ENCODE peak calls at places on chromosomes 5 and 9, in eight cellular contexts. G, K, S, Y, Q, R, V and P are unnamed samples.

GRCh38 chr5:77181596-77182304 is 28.7 kb upstream of the PDE8B start:
- DNase-seq in K (no peak), Y (no peak), S (no peak), Q (no peak), R (no peak), G (peak; percentile 23), V (no peak), P (peak; percentile 74)

GRCh38 chr5:170312666-170313065 is 15.1 kb upstream of the LCP2 start:
- DNase-seq in Q (no peak), S (no peak), G (no peak), R (no peak), Y (peak; percentile 33), V (no peak), K (no peak), P (peak; percentile 78)

GRCh38 chr5:56638768-56639238 is 176.5 kb upstream of the MAP3K1 start:
- DNase-seq in Q (no peak), K (no peak), V (no peak), R (no peak), Y (no peak), G (no peak), S (no peak), P (no peak)

GRCh38 chr9:90808890-90809685 is 7.5 kb downstream of the SYK start:
- DNase-seq in G (peak; percentile 34), V (no peak), R (no peak), Y (no peak), S (no peak), K (no peak), Q (no peak), P (peak; percentile 74)

GRCh38 chr9:3088166-3088702 is 244.3 kb upstream of the PUM3 start:
- DNase-seq in Q (no peak), S (no peak), K (no peak), R (no peak), V (no peak), G (no peak), Y (no peak), P (no peak)

GRCh38 chr9:72485821-72486605 is 35.4 kb upstream of the TMC1 start:
- DNase-seq in R (no peak), Y (peak; percentile 16), Q (no peak), V (no peak), G (peak; percentile 19), K (no peak), S (no peak), P (no peak)

GRCh38 chr9:114156658-114157421 is 1.5 kb downstream of the COL27A1 start:
- DNase-seq in R (no peak), G (peak; percentile 37), S (no peak), Y (peak; percentile 53), K (peak; percentile 90), Q (peak; percentile 75), V (peak; percentile 45), P (peak; percentile 88)

GRCh38 chr9:107488400-107489143 is 997 bp downstream of the KLF4 start:
- DNase-seq in K (peak; percentile 94), V (peak; percentile 56), R (peak; percentile 92), Y (peak; percentile 61), Q (peak; percentile 81), G (peak; percentile 76), S (no peak), P (peak; percentile 77)

GRCh38 chr5:151406322-151406947 is 41.0 kb upstream of the SLC36A1 start:
- DNase-seq in Q (no peak), G (no peak), Y (peak; percentile 48), S (no peak), R (no peak), V (no peak), K (no peak), P (no peak)

GRCh38 chr5:41286696-41287095 is 73.4 kb upstream of the C6 start:
- DNase-seq in G (no peak), Q (no peak), V (no peak), S (no peak), K (no peak), Y (no peak), R (no peak), P (no peak)

GRCh38 chr9:86765736-86766410 is 181.4 kb downstream of the GAS1 start:
- DNase-seq in S (no peak), V (no peak), G (no peak), R (no peak), K (no peak), Q (no peak), Y (no peak), P (no peak)

GRCh38 chr5:66689522-66690220 is 93.5 kb downstream of the MAST4 start:
- DNase-seq in S (no peak), G (no peak), V (no peak), R (no peak), Q (no peak), K (no peak), Y (no peak), P (no peak)

GRCh38 chr5:19193631-19194030 is 794.4 kb downstream of the CDH18 start:
- DNase-seq in G (no peak), S (no peak), R (no peak), K (no peak), Q (no peak), V (no peak), Y (no peak), P (no peak)

GRCh38 chr9:127447416-127448111 is 3.6 kb downstream of the RPL12 start:
- DNase-seq in V (no peak), K (no peak), G (no peak), Y (peak; percentile 19), S (no peak), Q (no peak), R (no peak), P (no peak)

GRCh38 chr9:127444921-127445850 is 6.0 kb downstream of the RPL12 start:
- DNase-seq in V (no peak), K (no peak), R (no peak), G (peak; percentile 48), Y (peak; percentile 55), Q (no peak), S (no peak), P (no peak)

GRCh38 chr9:127445851-127446719 is 5.1 kb downstream of the RPL12 start:
- DNase-seq in K (no peak), G (no peak), Q (no peak), R (no peak), S (no peak), V (no peak), Y (peak; percentile 48), P (no peak)

GRCh38 chr9:127446720-127447415 is 4.3 kb downstream of the RPL12 start:
- DNase-seq in R (no peak), G (no peak), V (no peak), Q (no peak), S (no peak), Y (peak; percentile 28), K (no peak), P (no peak)

GRCh38 chr9:127444283-127444920 is 6.8 kb downstream of the RPL12 start:
- DNase-seq in K (no peak), Y (peak; percentile 53), S (no peak), G (no peak), V (no peak), R (no peak), Q (no peak), P (no peak)
- TF ChIP-seq EP300 in K (no peak), Y (no peak), S (no peak), G (no peak), V (no peak), R (no peak), Q (no peak), P (no peak)

GRCh38 chr9:95010431-95010838 is 283.9 kb downstream of the AOPEP start:
- DNase-seq in V (no peak), K (no peak), S (no peak), Q (no peak), G (no peak), R (no peak), Y (no peak), P (no peak)
- H3K27ac ChIP-seq in V (peak overlapping the region; percentile 99), K (peak overlapping the region; percentile 99), S (no peak overlapping the region), Q (no peak overlapping the region), G (peak overlapping the region; percentile 53), R (peak overlapping the region; percentile 8), Y (peak overlapping the region; percentile 99), P (peak overlapping the region; percentile 44)

DNA sequence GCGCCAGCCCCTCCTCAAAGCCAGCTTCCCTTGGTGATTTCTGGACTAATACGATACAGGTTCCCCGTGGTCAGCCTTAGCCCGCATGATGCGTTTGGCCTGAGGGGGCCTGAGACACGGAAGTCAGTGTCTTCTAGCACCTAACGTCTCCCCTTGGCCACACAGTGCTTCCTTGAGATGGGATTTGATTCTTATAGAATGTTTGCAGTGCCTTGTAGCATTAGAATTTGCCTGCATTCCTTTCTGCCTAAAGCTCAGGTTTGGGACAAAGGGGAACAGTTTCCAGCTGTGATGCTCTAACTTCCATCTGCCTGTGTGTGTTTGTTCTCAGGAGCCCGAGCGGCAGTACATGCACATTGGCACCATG is 34.4 kb downstream of the CFAP90 start:
- DNase-seq in G (no peak), Q (no peak), R (no peak), V (no peak), K (no peak), S (no peak), Y (no peak), P (no peak)
- TF ChIP-seq CTCF in G (no peak), Q (no peak), R (no peak), V (no peak), K (no peak), S (no peak), Y (peak; percentile 2), P (no peak)

GRCh38 chr9:16154570-16155078 is 601.8 kb downstream of the CCDC171 start:
- DNase-seq in R (no peak), K (no peak), S (no peak), G (no peak), Q (peak; percentile 41), Y (peak; percentile 27), V (peak; percentile 32), P (no peak)
- TF ChIP-seq EP300 in R (no peak), K (no peak), S (no peak), G (no peak), Q (no peak), Y (no peak), V (no peak), P (no peak)